ENCODE peak calls at places on chromosomes 6 and 20, in four cellular contexts. N is CD8-positive, alpha-beta T cell; K is neural progenitor cell; A is DND-41. V is an unnamed sample. For H3K9me3, the result is how much of the 10 kb centered on the place peaks cover.

GRCh38 chr6:12314751-12315150 is 24.6 kb downstream of the EDN1 start:
- DNase-seq in N (no peak), K (no peak), A (no peak), V (no peak)

GRCh38 chr6:37311666-37312473 is 41.9 kb upstream of the RNF8 start:
- DNase-seq in N (no peak), K (no peak), A (peak), V (peak)

GRCh38 chr6:42316390-42316970 is 98.8 kb upstream of the MRPS10 start:
- DNase-seq in N (no peak), K (peak), A (no peak), V (peak)

GRCh38 chr20:19074828-19075516 is 137.5 kb upstream of the SLC24A3 start:
- DNase-seq in N (no peak), K (no peak), A (peak), V (no peak)

GRCh38 chr6:6006428-6007310 is at the start of gene NRN1:
- DNase-seq in N (no peak), K (peak), A (no peak), V (no peak)

GRCh38 chr6:46772754-46773153 is 20.4 kb upstream of the MEP1A start:
- DNase-seq in N (no peak), K (no peak), A (no peak), V (no peak)

GRCh38 chr6:133248241-133249001 is 7.3 kb downstream of the EYA4 start:
- DNase-seq in N (no peak), K (no peak), A (no peak), V (peak)

GRCh38 chr20:15267935-15268334 is 930.5 kb upstream of the FLRT3 start:
- DNase-seq in N (no peak), K (no peak), A (no peak), V (no peak)

GRCh38 chr6:16548121-16548520 is 213.1 kb downstream of the ATXN1 start:
- DNase-seq in N (no peak), K (no peak), A (no peak), V (no peak)

GRCh38 chr6:164007881-164008280 is 593.4 kb downstream of the QKI start:
- DNase-seq in N (no peak), K (no peak), A (no peak), V (no peak)

GRCh38 chr20:5171790-5172164 is 45.0 kb downstream of the CDS2 start:
- DNase-seq in N (no peak), K (no peak), A (no peak), V (no peak)

GRCh38 chr6:116773886-116774285 is 8.4 kb upstream of the FAM162B start:
- DNase-seq in N (no peak), K (no peak), A (no peak), V (peak)

GRCh38 chr6:47144306-47144705 is 102.2 kb upstream of the ADGRF1 start:
- DNase-seq in N (no peak), K (no peak), A (no peak), V (peak)

GRCh38 chr6:111706841-111707391 is 101.2 kb upstream of the TRAF3IP2 start:
- DNase-seq in N (no peak), K (peak), A (no peak), V (peak)

GRCh38 chr20:38878798-38879197 is 47.4 kb upstream of the FAM83D start:
- DNase-seq in N (no peak), K (peak), A (peak), V (peak)

GRCh38 chr20:8721098-8721497 is 347.8 kb upstream of the PLCB4 start:
- DNase-seq in N (no peak), K (peak), A (peak), V (peak)

GRCh38 chr20:47922280-47922675 is 137.0 kb upstream of the SULF2 start:
- DNase-seq in N (no peak), K (no peak), A (no peak), V (peak)

GRCh38 chr20:51185861-51186260 is 163.0 kb upstream of the KCNG1 start:
- DNase-seq in N (no peak), K (no peak), A (no peak), V (no peak)

GRCh38 chr20:18314786-18315406 is 26.6 kb downstream of the ZNF133 start:
- DNase-seq in N (no peak), K (no peak), A (no peak), V (peak)

GRCh38 chr20:63061701-63062100 is 54.9 kb upstream of the BHLHE23 start:
- DNase-seq in N (peak), K (no peak), A (no peak), V (no peak)

GRCh38 chr6:158002249-158002950 is 20.7 kb downstream of the SYNJ2 start:
- DNase-seq in N (no peak), K (no peak), A (no peak), V (peak)

GRCh38 chr6:36109092-36109491 is 21.2 kb upstream of the MAPK13 start:
- DNase-seq in N (peak), K (no peak), A (no peak), V (no peak)

GRCh38 chr6:11298651-11299420 is 66.4 kb upstream of the NEDD9 start:
- DNase-seq in N (peak), K (peak), A (no peak), V (no peak)

GRCh38 chr6:112017169-112017568 is 36.7 kb upstream of the CCN6 start:
- DNase-seq in N (no peak), K (no peak), A (no peak), V (no peak)

GRCh38 chr6:118536478-118536877 is 11.6 kb upstream of the PLN start:
- DNase-seq in N (no peak), K (no peak), A (no peak), V (no peak)

GRCh38 chr6:97186416-97186999 is 96.5 kb downstream of the MMS22L start:
- DNase-seq in N (peak), K (peak), A (peak), V (peak)

GRCh38 chr6:31165986-31166385 is 4.5 kb downstream of the POU5F1 start:
- DNase-seq in N (no peak), K (no peak), A (no peak), V (no peak)

GRCh38 chr6:43383021-43383667 is 13.7 kb upstream of the ZNF318 start:
- DNase-seq in N (no peak), K (no peak), A (no peak), V (peak)

GRCh38 chr6:4066029-4066755 is 12.7 kb downstream of the FAM217A start:
- DNase-seq in N (no peak), K (no peak), A (no peak), V (no peak)

DNA sequence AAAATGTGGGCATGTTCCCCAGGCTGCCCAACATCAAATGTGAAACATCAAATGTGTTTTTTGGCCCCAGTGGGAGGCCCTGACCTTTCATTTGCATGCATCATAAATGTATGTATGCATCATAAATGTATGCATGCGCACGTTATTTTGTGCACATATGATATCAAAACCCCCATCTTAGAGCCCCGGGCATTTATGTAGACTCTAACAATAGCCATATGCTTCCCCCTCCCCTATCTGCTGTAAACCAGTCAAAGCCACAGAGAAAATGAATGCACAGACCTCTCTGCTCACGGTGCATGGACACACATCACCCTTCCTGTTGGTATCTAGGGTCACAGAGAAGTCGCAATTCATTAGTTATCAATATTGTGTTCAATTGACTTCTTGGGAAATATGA is 532.0 kb downstream of the CDH26 start:
- DNase-seq in N (no peak), K (no peak), A (no peak), V (no peak)
- H3K9me3 ChIP-seq in N (under half), K (under half), A (under half), V (under half)

DNA sequence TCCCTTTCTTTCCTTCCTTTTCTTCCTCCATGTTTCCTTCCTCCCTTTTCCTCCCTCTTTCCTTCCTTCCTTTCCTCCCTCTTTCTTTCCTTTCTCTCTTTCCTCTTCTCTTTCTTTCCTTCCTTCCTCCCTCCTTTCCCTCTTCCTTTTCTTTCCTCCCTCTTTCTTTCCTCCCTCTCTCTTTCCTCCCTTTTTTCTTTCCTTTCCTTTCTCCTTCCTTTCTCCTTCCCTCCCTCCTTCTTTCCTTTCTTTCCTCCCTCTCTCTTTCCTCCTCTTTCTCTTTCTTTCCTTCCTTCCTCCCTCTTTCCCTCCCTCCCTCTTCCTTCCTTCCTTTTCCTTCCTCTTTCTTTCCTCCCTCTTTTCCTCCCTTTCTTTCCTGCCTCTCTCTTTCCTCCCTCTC is 86.3 kb upstream of the FERMT1 start:
- DNase-seq in N (no peak), K (no peak), A (no peak), V (no peak)
- H3K9me3 ChIP-seq in N (under half), K (under half), A (under half), V (under half)

GRCh38 chr20:57243480-57244220 is 22.8 kb downstream of the BMP7 start:
- DNase-seq in N (no peak), K (no peak), A (no peak), V (no peak)
- H3K9me3 ChIP-seq in N (under half), K (under half), A (under half), V (under half)

GRCh38 chr20:16438100-16438499 is 135.1 kb downstream of the KIF16B start:
- DNase-seq in N (no peak), K (no peak), A (no peak), V (no peak)
- H3K9me3 ChIP-seq in N (under half), K (under half), A (under half), V (under half)

DNA sequence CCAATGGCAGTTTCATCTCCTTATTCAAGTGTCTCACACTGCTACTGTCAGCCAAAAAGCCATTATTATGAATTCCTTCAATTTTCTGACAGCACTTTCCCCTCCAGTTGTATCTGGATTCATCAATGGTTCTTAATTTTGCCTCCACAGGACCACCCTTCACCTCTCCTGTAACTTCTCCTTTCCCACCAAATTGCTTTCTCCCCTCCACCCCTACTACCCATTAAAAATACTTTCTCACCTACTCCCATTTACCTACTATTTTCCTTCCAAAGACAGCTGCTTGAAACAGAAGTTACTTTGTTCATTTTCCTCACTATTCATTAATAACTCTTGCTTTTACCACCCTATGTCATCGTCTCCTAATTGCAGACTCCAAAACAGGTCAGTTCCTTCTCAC is 29.8 kb downstream of the DEK start:
- DNase-seq in N (no peak), K (no peak), A (no peak), V (no peak)
- H3K9me3 ChIP-seq in N (under half), K (under half), A (under half), V (under half)

DNA sequence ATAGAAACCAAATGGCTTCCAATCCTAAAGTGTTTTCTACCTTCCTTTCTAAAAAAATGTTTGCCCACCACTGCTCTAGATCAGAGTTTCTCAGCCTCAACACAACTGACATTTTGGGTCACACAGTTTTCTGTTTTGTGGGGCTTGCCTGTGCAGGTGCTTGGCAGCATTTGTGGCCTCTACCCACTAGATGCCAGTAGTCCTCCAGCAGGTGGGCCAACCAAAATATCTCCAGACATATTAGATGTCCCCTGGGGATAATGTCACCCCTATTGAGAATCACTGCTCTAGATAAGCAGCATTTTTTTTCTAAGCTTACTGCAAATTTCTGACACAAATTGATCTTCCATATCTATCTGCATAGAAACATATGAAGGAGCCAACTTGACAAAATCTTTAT is 26.3 kb upstream of the EPM2A start:
- DNase-seq in N (no peak), K (no peak), A (peak), V (no peak)
- H3K9me3 ChIP-seq in N (under half), K (under half), A (under half), V (under half)

DNA sequence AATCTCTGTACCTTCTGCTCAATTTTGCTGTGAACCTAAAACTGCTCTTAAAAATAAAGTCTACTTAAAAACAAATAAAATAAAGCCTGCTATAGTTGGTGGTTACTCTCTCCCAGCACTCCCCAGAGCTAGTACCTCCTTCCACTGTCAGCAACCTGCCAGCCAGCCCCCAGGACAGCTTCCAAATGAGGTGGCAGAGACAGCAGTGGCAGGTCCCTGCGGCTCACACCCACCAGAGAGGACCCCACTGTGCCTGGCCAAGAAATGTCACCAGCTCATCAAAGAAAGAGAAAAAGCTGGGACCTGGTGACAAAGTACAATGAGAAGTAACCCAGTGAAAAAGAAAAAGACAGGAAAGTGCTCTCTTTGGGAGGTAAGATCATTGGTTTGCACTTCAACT is 15.2 kb downstream of the APMAP start:
- DNase-seq in N (no peak), K (no peak), A (peak), V (no peak)
- H3K9me3 ChIP-seq in N (under half), K (under half), A (under half), V (under half)

DNA sequence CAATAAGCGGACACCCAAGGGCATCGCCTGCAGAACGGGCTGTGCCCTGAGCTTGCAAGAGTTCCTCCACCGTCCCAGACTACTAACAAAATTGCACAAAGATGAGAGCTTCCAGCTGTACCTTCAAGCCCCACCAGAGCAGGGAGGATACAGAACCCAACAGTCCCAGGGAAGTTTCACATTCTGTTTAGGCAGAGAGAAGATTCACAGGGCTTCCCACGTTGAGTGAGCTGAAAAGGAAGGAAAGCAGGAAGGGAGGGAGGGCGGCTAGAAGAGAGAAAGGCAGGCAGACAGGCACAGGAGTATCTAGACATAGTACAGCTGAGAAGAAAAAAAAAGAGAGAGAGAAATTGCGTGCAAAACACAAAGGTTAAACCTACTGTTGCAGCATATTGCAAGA is 112.5 kb upstream of the AFDN start:
- DNase-seq in N (no peak), K (no peak), A (no peak), V (no peak)
- H3K9me3 ChIP-seq in N (under half), K (under half), A (under half), V (under half)

V was measured in adipocyte.